ENCODE peak calls at places on chromosomes 2 and 18, in six cellular contexts. One of them, this sample, is unnamed.
A peak's percentile ranks its signal among the peaks of the same experiment; 100 is the strongest.

GRCh38 chr2:99960724-99961566 is 181.4 kb downstream of the AFF3 start:
- DNase-seq in body of pancreas: no peak
- DNase-seq in CD8-positive, alpha-beta memory T cell: no peak
- DNase-seq in DMS 273 treated with DMSO at 0.1 percent for 48 hours: no peak
- DNase-seq in HL-60: no peak
- DNase-seq in left colon: no peak
- DNase-seq in this sample: no peak

GRCh38 chr2:39663187-39663930 is 2.4 kb upstream of the TMEM178A start:
- DNase-seq in body of pancreas: no peak
- DNase-seq in CD8-positive, alpha-beta memory T cell: no peak
- DNase-seq in DMS 273 treated with DMSO at 0.1 percent for 48 hours: no peak
- DNase-seq in HL-60: no peak
- DNase-seq in left colon: no peak
- DNase-seq in this sample: no peak

GRCh38 chr18:23283933-23284430 is 148.7 kb downstream of the CABLES1 start:
- DNase-seq in body of pancreas: no peak
- DNase-seq in CD8-positive, alpha-beta memory T cell: no peak
- DNase-seq in DMS 273 treated with DMSO at 0.1 percent for 48 hours: no peak
- DNase-seq in HL-60: no peak
- DNase-seq in left colon: no peak
- DNase-seq in this sample: no peak

GRCh38 chr2:6008186-6008585 is 316.0 kb downstream of the SOX11 start:
- DNase-seq in body of pancreas: no peak
- DNase-seq in CD8-positive, alpha-beta memory T cell: no peak
- DNase-seq in DMS 273 treated with DMSO at 0.1 percent for 48 hours: no peak
- DNase-seq in HL-60: no peak
- DNase-seq in left colon: no peak
- DNase-seq in this sample: no peak

GRCh38 chr2:188291142-188291616 is 495 bp upstream of the GULP1 start:
- DNase-seq in body of pancreas: peak; percentile 30
- DNase-seq in CD8-positive, alpha-beta memory T cell: no peak
- DNase-seq in DMS 273 treated with DMSO at 0.1 percent for 48 hours: no peak
- DNase-seq in HL-60: no peak
- DNase-seq in left colon: no peak
- DNase-seq in this sample: no peak

GRCh38 chr2:236984046-236984445 is 101.6 kb upstream of the COPS8 start:
- DNase-seq in body of pancreas: no peak
- DNase-seq in CD8-positive, alpha-beta memory T cell: no peak
- DNase-seq in DMS 273 treated with DMSO at 0.1 percent for 48 hours: no peak
- DNase-seq in HL-60: no peak
- DNase-seq in left colon: no peak
- DNase-seq in this sample: no peak

GRCh38 chr18:45456076-45457066 is 158.9 kb upstream of the SLC14A2 start:
- DNase-seq in body of pancreas: no peak
- DNase-seq in CD8-positive, alpha-beta memory T cell: no peak
- DNase-seq in DMS 273 treated with DMSO at 0.1 percent for 48 hours: no peak
- DNase-seq in HL-60: no peak
- DNase-seq in left colon: no peak
- DNase-seq in this sample: no peak

GRCh38 chr2:38546064-38546463 is 56.7 kb downstream of the HNRNPLL start:
- DNase-seq in body of pancreas: no peak
- DNase-seq in CD8-positive, alpha-beta memory T cell: no peak
- DNase-seq in DMS 273 treated with DMSO at 0.1 percent for 48 hours: no peak
- DNase-seq in HL-60: no peak
- DNase-seq in left colon: no peak
- DNase-seq in this sample: no peak

GRCh38 chr2:8527676-8528075 is 154.2 kb upstream of the ID2 start:
- DNase-seq in body of pancreas: no peak
- DNase-seq in CD8-positive, alpha-beta memory T cell: no peak
- DNase-seq in DMS 273 treated with DMSO at 0.1 percent for 48 hours: no peak
- DNase-seq in HL-60: no peak
- DNase-seq in left colon: no peak
- DNase-seq in this sample: no peak

GRCh38 chr18:80050797-80051196 is 16.6 kb downstream of the RBFA start:
- DNase-seq in body of pancreas: no peak
- DNase-seq in CD8-positive, alpha-beta memory T cell: no peak
- DNase-seq in DMS 273 treated with DMSO at 0.1 percent for 48 hours: no peak
- DNase-seq in HL-60: no peak
- DNase-seq in left colon: no peak
- DNase-seq in this sample: no peak